ENCODE peak calls at places on chromosomes 11 and 22, in seven cellular contexts. One of them, this sample, is unnamed.

GRCh38 chr22:47107431-47107830 is 345.0 kb downstream of the TBC1D22A start:
- DNase-seq in HFF-Myc: peak; percentile 21
- DNase-seq in OCI-LY7: no peak
- DNase-seq in HFFc6: peak; percentile 75
- DNase-seq in thoracic aorta: no peak
- DNase-seq in lower leg skin: no peak
- DNase-seq in GM12864: no peak
- DNase-seq in this sample: peak; percentile 33

GRCh38 chr22:46657996-46658947 is 38.1 kb downstream of the GRAMD4 start:
- DNase-seq in HFF-Myc: no peak
- DNase-seq in OCI-LY7: no peak
- DNase-seq in HFFc6: no peak
- DNase-seq in thoracic aorta: no peak
- DNase-seq in lower leg skin: no peak
- DNase-seq in GM12864: no peak
- DNase-seq in this sample: no peak

GRCh38 chr11:119431523-119431922 is 8.6 kb upstream of the THY1 start:
- DNase-seq in HFF-Myc: no peak
- DNase-seq in OCI-LY7: no peak
- DNase-seq in HFFc6: no peak
- DNase-seq in thoracic aorta: no peak
- DNase-seq in lower leg skin: no peak
- DNase-seq in GM12864: no peak
- DNase-seq in this sample: no peak

GRCh38 chr22:27253108-27253507 is 548.4 kb downstream of the MN1 start:
- DNase-seq in HFF-Myc: no peak
- DNase-seq in OCI-LY7: no peak
- DNase-seq in HFFc6: no peak
- DNase-seq in thoracic aorta: no peak
- DNase-seq in lower leg skin: no peak
- DNase-seq in GM12864: no peak
- DNase-seq in this sample: no peak

GRCh38 chr11:46917109-46918086 is 952 bp downstream of the LRP4 start:
- DNase-seq in HFF-Myc: no peak
- DNase-seq in OCI-LY7: no peak
- DNase-seq in HFFc6: no peak
- DNase-seq in thoracic aorta: no peak
- DNase-seq in lower leg skin: no peak
- DNase-seq in GM12864: no peak
- DNase-seq in this sample: no peak

GRCh38 chr22:28017558-28017820 is 98.4 kb upstream of the PITPNB start:
- DNase-seq in HFF-Myc: no peak
- DNase-seq in OCI-LY7: no peak
- DNase-seq in HFFc6: no peak
- DNase-seq in thoracic aorta: no peak
- DNase-seq in lower leg skin: no peak
- DNase-seq in GM12864: no peak
- DNase-seq in this sample: no peak

GRCh38 chr22:21104126-21104691 is 58.5 kb downstream of the LRRC74B start:
- DNase-seq in HFF-Myc: no peak
- DNase-seq in OCI-LY7: no peak
- DNase-seq in HFFc6: no peak
- DNase-seq in thoracic aorta: no peak
- DNase-seq in lower leg skin: no peak
- DNase-seq in GM12864: no peak
- DNase-seq in this sample: no peak

GRCh38 chr11:77602385-77603105 is 12.8 kb downstream of the AQP11 start:
- DNase-seq in HFF-Myc: no peak
- DNase-seq in OCI-LY7: no peak
- DNase-seq in HFFc6: peak; percentile 85
- DNase-seq in thoracic aorta: no peak
- DNase-seq in lower leg skin: no peak
- DNase-seq in GM12864: no peak
- DNase-seq in this sample: peak; percentile 91

GRCh38 chr11:119782673-119783072 is 53.7 kb upstream of the NECTIN1 start:
- DNase-seq in HFF-Myc: no peak
- DNase-seq in OCI-LY7: no peak
- DNase-seq in HFFc6: no peak
- DNase-seq in thoracic aorta: no peak
- DNase-seq in lower leg skin: no peak
- DNase-seq in GM12864: no peak
- DNase-seq in this sample: peak; percentile 9

GRCh38 chr11:123584737-123585136 is 69.7 kb downstream of the SCN3B start:
- DNase-seq in HFF-Myc: no peak
- DNase-seq in OCI-LY7: no peak
- DNase-seq in HFFc6: no peak
- DNase-seq in thoracic aorta: no peak
- DNase-seq in lower leg skin: no peak
- DNase-seq in GM12864: no peak
- DNase-seq in this sample: no peak

GRCh38 chr11:123587044-123587443 is 67.4 kb downstream of the SCN3B start:
- DNase-seq in HFF-Myc: no peak
- DNase-seq in OCI-LY7: no peak
- DNase-seq in HFFc6: no peak
- DNase-seq in thoracic aorta: no peak
- DNase-seq in lower leg skin: no peak
- DNase-seq in GM12864: no peak
- DNase-seq in this sample: no peak

GRCh38 chr11:123585206-123585605 is 69.2 kb downstream of the SCN3B start:
- DNase-seq in HFF-Myc: no peak
- DNase-seq in OCI-LY7: no peak
- DNase-seq in HFFc6: no peak
- DNase-seq in thoracic aorta: no peak
- DNase-seq in lower leg skin: no peak
- DNase-seq in GM12864: no peak
- DNase-seq in this sample: no peak

GRCh38 chr11:123586568-123586967 is 67.9 kb downstream of the SCN3B start:
- DNase-seq in HFF-Myc: no peak
- DNase-seq in OCI-LY7: no peak
- DNase-seq in HFFc6: no peak
- DNase-seq in thoracic aorta: no peak
- DNase-seq in lower leg skin: no peak
- DNase-seq in GM12864: no peak
- DNase-seq in this sample: no peak

GRCh38 chr11:123585721-123586120 is 68.7 kb downstream of the SCN3B start:
- DNase-seq in HFF-Myc: no peak
- DNase-seq in OCI-LY7: no peak
- DNase-seq in HFFc6: no peak
- DNase-seq in thoracic aorta: no peak
- DNase-seq in lower leg skin: no peak
- DNase-seq in GM12864: no peak
- DNase-seq in this sample: no peak
- TF ChIP-seq CTCF in HFF-Myc: no peak
- TF ChIP-seq CTCF in OCI-LY7: no peak
- TF ChIP-seq CTCF in HFFc6: no peak
- TF ChIP-seq CTCF in thoracic aorta: no peak
- TF ChIP-seq CTCF in lower leg skin: no peak
- TF ChIP-seq CTCF in GM12864: no peak
- TF ChIP-seq CTCF in this sample: no peak

GRCh38 chr11:17353228-17354021 is 1.8 kb downstream of the NCR3LG1 start:
- DNase-seq in HFF-Myc: no peak
- DNase-seq in OCI-LY7: peak; percentile 69
- DNase-seq in HFFc6: peak; percentile 73
- DNase-seq in thoracic aorta: peak; percentile 21
- DNase-seq in lower leg skin: peak; percentile 43
- DNase-seq in GM12864: peak; percentile 16
- DNase-seq in this sample: no peak

GRCh38 chr11:17351510-17352176 is at the start of gene NCR3LG1:
- DNase-seq in HFF-Myc: no peak
- DNase-seq in OCI-LY7: peak; percentile 42
- DNase-seq in HFFc6: peak; percentile 52
- DNase-seq in thoracic aorta: peak; percentile 11
- DNase-seq in lower leg skin: peak; percentile 29
- DNase-seq in GM12864: no peak
- DNase-seq in this sample: no peak

GRCh38 chr11:17352925-17353227 is 1.3 kb downstream of the NCR3LG1 start:
- DNase-seq in HFF-Myc: no peak
- DNase-seq in OCI-LY7: peak; percentile 65
- DNase-seq in HFFc6: peak; percentile 10
- DNase-seq in thoracic aorta: no peak
- DNase-seq in lower leg skin: peak; percentile 23
- DNase-seq in GM12864: peak; percentile 22
- DNase-seq in this sample: no peak

GRCh38 chr11:17350455-17351170 is 987 bp upstream of the NCR3LG1 start:
- DNase-seq in HFF-Myc: no peak
- DNase-seq in OCI-LY7: no peak
- DNase-seq in HFFc6: no peak
- DNase-seq in thoracic aorta: no peak
- DNase-seq in lower leg skin: no peak
- DNase-seq in GM12864: no peak
- DNase-seq in this sample: no peak

DNA sequence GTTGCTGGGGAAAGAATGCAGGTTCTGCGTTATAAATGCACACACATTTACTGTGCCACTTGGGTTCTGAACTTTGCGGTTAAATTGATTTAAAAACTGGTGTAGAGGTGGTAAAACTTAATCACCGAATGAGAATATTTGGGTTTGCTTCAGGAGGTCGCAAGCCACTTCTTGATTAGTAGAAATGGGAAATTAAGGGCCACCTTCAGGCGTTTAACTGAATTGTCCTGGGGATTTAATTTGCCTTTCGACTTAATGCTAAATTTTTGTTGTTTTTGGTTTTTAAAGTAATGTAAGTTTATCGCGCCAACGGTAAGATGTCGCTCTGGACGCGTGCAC is 460 bp upstream of the NCR3LG1 start:
- DNase-seq in HFF-Myc: no peak
- DNase-seq in OCI-LY7: no peak
- DNase-seq in HFFc6: no peak
- DNase-seq in thoracic aorta: no peak
- DNase-seq in lower leg skin: no peak
- DNase-seq in GM12864: no peak
- DNase-seq in this sample: no peak
- TF ChIP-seq CTCF in HFF-Myc: peak; percentile 9
- TF ChIP-seq CTCF in OCI-LY7: peak; percentile 55
- TF ChIP-seq CTCF in HFFc6: peak; percentile 55
- TF ChIP-seq CTCF in thoracic aorta: no peak
- TF ChIP-seq CTCF in lower leg skin: no peak
- TF ChIP-seq CTCF in GM12864: peak; percentile 7
- TF ChIP-seq CTCF in this sample: peak; percentile 28

GRCh38 chr11:36295926-36296325 is at the start of gene PRR5L:
- DNase-seq in HFF-Myc: no peak
- DNase-seq in OCI-LY7: no peak
- DNase-seq in HFFc6: no peak
- DNase-seq in thoracic aorta: no peak
- DNase-seq in lower leg skin: no peak
- DNase-seq in GM12864: no peak
- DNase-seq in this sample: no peak

GRCh38 chr11:36288442-36289225 is 590 bp downstream of the COMMD9 start:
- DNase-seq in HFF-Myc: no peak
- DNase-seq in OCI-LY7: no peak
- DNase-seq in HFFc6: no peak
- DNase-seq in thoracic aorta: no peak
- DNase-seq in lower leg skin: no peak
- DNase-seq in GM12864: no peak
- DNase-seq in this sample: no peak

GRCh38 chr11:36296925-36297604 is 977 bp downstream of the PRR5L start:
- DNase-seq in HFF-Myc: no peak
- DNase-seq in OCI-LY7: no peak
- DNase-seq in HFFc6: peak; percentile 36
- DNase-seq in thoracic aorta: no peak
- DNase-seq in lower leg skin: no peak
- DNase-seq in GM12864: no peak
- DNase-seq in this sample: no peak

GRCh38 chr11:36289226-36289852 is at the start of gene COMMD9:
- DNase-seq in HFF-Myc: peak; percentile 82
- DNase-seq in OCI-LY7: peak; percentile 92
- DNase-seq in HFFc6: peak; percentile 91
- DNase-seq in thoracic aorta: peak; percentile 92
- DNase-seq in lower leg skin: peak; percentile 95
- DNase-seq in GM12864: peak; percentile 82
- DNase-seq in this sample: peak; percentile 79

GRCh38 chr11:36292311-36292722 is 3.1 kb upstream of the COMMD9 start:
- DNase-seq in HFF-Myc: no peak
- DNase-seq in OCI-LY7: peak; percentile 72
- DNase-seq in HFFc6: peak; percentile 26
- DNase-seq in thoracic aorta: no peak
- DNase-seq in lower leg skin: no peak
- DNase-seq in GM12864: peak; percentile 22
- DNase-seq in this sample: no peak
- TF ChIP-seq CTCF in HFF-Myc: peak; percentile 36
- TF ChIP-seq CTCF in OCI-LY7: peak; percentile 86
- TF ChIP-seq CTCF in HFFc6: peak; percentile 82
- TF ChIP-seq CTCF in thoracic aorta: peak; percentile 23
- TF ChIP-seq CTCF in lower leg skin: no peak
- TF ChIP-seq CTCF in GM12864: peak; percentile 54
- TF ChIP-seq CTCF in this sample: peak; percentile 44

GRCh38 chr11:59614277-59615131 is 1.1 kb downstream of the OSBP start:
- DNase-seq in HFF-Myc: no peak
- DNase-seq in OCI-LY7: peak; percentile 8
- DNase-seq in HFFc6: no peak
- DNase-seq in thoracic aorta: no peak
- DNase-seq in lower leg skin: no peak
- DNase-seq in GM12864: no peak
- DNase-seq in this sample: no peak

GRCh38 chr11:59615132-59615636 is 390 bp downstream of the OSBP start:
- DNase-seq in HFF-Myc: no peak
- DNase-seq in OCI-LY7: peak; percentile 64
- DNase-seq in HFFc6: no peak
- DNase-seq in thoracic aorta: no peak
- DNase-seq in lower leg skin: peak; percentile 59
- DNase-seq in GM12864: peak; percentile 25
- DNase-seq in this sample: no peak

GRCh38 chr11:59617876-59618275 is 2.3 kb upstream of the OSBP start:
- DNase-seq in HFF-Myc: no peak
- DNase-seq in OCI-LY7: no peak
- DNase-seq in HFFc6: no peak
- DNase-seq in thoracic aorta: no peak
- DNase-seq in lower leg skin: no peak
- DNase-seq in GM12864: no peak
- DNase-seq in this sample: no peak

GRCh38 chr11:59616396-59616982 is 915 bp upstream of the OSBP start:
- DNase-seq in HFF-Myc: no peak
- DNase-seq in OCI-LY7: no peak
- DNase-seq in HFFc6: no peak
- DNase-seq in thoracic aorta: no peak
- DNase-seq in lower leg skin: no peak
- DNase-seq in GM12864: no peak
- DNase-seq in this sample: no peak

DNA sequence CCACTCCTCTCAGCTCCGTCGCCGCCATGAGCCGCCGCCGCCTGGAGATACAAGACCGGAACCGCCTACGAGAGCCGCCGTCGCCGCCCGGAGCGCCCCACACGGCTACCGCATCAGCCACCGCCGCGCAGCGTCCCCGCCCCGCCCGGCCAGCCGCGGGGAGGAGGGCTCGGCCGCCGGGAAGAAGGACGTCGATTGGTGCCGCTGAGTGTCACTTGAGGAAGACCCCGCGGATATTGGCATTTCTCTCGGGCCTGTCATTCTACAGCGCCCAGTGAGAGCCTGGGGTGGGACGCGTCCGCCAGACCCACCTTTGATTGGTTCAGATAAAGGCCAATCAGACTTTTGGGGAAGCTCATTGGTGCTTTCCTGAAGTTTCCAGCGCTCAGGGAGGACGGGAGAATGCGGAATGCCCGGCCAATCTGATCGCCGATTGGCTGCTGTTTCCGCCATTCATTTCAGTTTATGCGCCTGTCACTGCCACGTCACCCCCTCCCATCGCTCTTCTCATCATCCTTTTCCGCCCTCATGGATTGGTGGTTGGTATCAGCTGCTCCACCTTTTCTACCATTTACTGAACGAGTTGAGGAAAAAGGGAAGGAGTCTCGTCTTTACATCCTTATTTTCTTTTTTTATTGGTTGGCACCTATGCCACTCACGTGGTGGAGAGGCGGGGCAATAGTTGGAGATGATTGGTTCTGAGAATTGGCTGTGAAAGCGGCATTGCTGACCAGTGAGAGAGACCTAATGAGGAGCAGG is at the start of gene OSBP:
- DNase-seq in HFF-Myc: peak; percentile 100
- DNase-seq in OCI-LY7: peak; percentile 99
- DNase-seq in HFFc6: peak; percentile 100
- DNase-seq in thoracic aorta: peak; percentile 99
- DNase-seq in lower leg skin: peak; percentile 100
- DNase-seq in GM12864: peak; percentile 100
- DNase-seq in this sample: peak; percentile 100
- TF ChIP-seq CTCF in HFF-Myc: no peak
- TF ChIP-seq CTCF in OCI-LY7: no peak
- TF ChIP-seq CTCF in HFFc6: peak; percentile 16
- TF ChIP-seq CTCF in thoracic aorta: peak; percentile 4
- TF ChIP-seq CTCF in lower leg skin: no peak
- TF ChIP-seq CTCF in GM12864: no peak
- TF ChIP-seq CTCF in this sample: no peak

This sample was measured in retinal pigment epithelial cell.